ENCODE peak calls at places on chromosomes 13 and 19, in four cellular contexts. One of them, this sample, is unnamed.

GRCh38 chr13:46389457-46389856 is 2.4 kb upstream of the RUBCNL start:
- DNase-seq in H9: no peak
- DNase-seq in fibroblast of lung: no peak
- DNase-seq in ovary: no peak
- DNase-seq in this sample: peak

GRCh38 chr13:57704031-57704430 is 72.5 kb downstream of the PCDH17 start:
- DNase-seq in H9: no peak
- DNase-seq in fibroblast of lung: no peak
- DNase-seq in ovary: no peak
- DNase-seq in this sample: no peak

GRCh38 chr19:23071087-23071511 is 45.7 kb upstream of the ZNF730 start:
- DNase-seq in H9: peak
- DNase-seq in fibroblast of lung: peak
- DNase-seq in ovary: peak
- DNase-seq in this sample: peak

GRCh38 chr19:6097911-6098310 is 12.4 kb downstream of the RFX2 start:
- DNase-seq in H9: no peak
- DNase-seq in fibroblast of lung: no peak
- DNase-seq in ovary: no peak
- DNase-seq in this sample: no peak

GRCh38 chr13:59119475-59119874 is 1044.3 kb downstream of the DIAPH3 start:
- DNase-seq in H9: no peak
- DNase-seq in fibroblast of lung: peak
- DNase-seq in ovary: no peak
- DNase-seq in this sample: no peak

GRCh38 chr19:8216357-8216756 is 7.2 kb downstream of the CERS4 start:
- DNase-seq in H9: no peak
- DNase-seq in fibroblast of lung: no peak
- DNase-seq in ovary: no peak
- DNase-seq in this sample: no peak

GRCh38 chr13:74528751-74529513 is 394.7 kb upstream of the KLF12 start:
- DNase-seq in H9: no peak
- DNase-seq in fibroblast of lung: no peak
- DNase-seq in ovary: no peak
- DNase-seq in this sample: no peak

GRCh38 chr13:87344176-87344575 is 327.0 kb upstream of the SLITRK5 start:
- DNase-seq in H9: no peak
- DNase-seq in fibroblast of lung: peak
- DNase-seq in ovary: no peak
- DNase-seq in this sample: no peak

GRCh38 chr19:14347999-14348889 is 33.0 kb upstream of the ADGRE5 start:
- DNase-seq in H9: peak
- DNase-seq in fibroblast of lung: peak
- DNase-seq in ovary: peak
- DNase-seq in this sample: peak

GRCh38 chr19:51726049-51726448 is 2.3 kb upstream of the HAS1 start:
- DNase-seq in H9: peak
- DNase-seq in fibroblast of lung: peak
- DNase-seq in ovary: peak
- DNase-seq in this sample: no peak

GRCh38 chr19:36371886-36372285 is 7.1 kb downstream of the ZFP14 start:
- DNase-seq in H9: no peak
- DNase-seq in fibroblast of lung: no peak
- DNase-seq in ovary: no peak
- DNase-seq in this sample: no peak

GRCh38 chr19:49591731-49592485 is 926 bp downstream of the PRR12 start:
- DNase-seq in H9: peak
- DNase-seq in fibroblast of lung: peak
- DNase-seq in ovary: peak
- DNase-seq in this sample: peak

GRCh38 chr19:29942404-29943261 is 594 bp downstream of the URI1 start:
- DNase-seq in H9: peak
- DNase-seq in fibroblast of lung: peak
- DNase-seq in ovary: peak
- DNase-seq in this sample: peak

GRCh38 chr19:41584931-41585330 is 9.0 kb downstream of the CEACAM21 start:
- DNase-seq in H9: no peak
- DNase-seq in fibroblast of lung: no peak
- DNase-seq in ovary: no peak
- DNase-seq in this sample: no peak

GRCh38 chr19:48683349-48683748 is 10.5 kb upstream of the NTN5 start:
- DNase-seq in H9: no peak
- DNase-seq in fibroblast of lung: peak
- DNase-seq in ovary: peak
- DNase-seq in this sample: no peak

GRCh38 chr13:50130686-50131051 is 115.4 kb downstream of the KCNRG start:
- DNase-seq in H9: peak
- DNase-seq in fibroblast of lung: no peak
- DNase-seq in ovary: no peak
- DNase-seq in this sample: peak

GRCh38 chr19:10855879-10856522 is 7.8 kb downstream of the C19orf38 start:
- DNase-seq in H9: peak
- DNase-seq in fibroblast of lung: no peak
- DNase-seq in ovary: no peak
- DNase-seq in this sample: no peak

GRCh38 chr13:113317031-113317430 is 20.0 kb downstream of the LAMP1 start:
- DNase-seq in H9: no peak
- DNase-seq in fibroblast of lung: no peak
- DNase-seq in ovary: no peak
- DNase-seq in this sample: no peak

GRCh38 chr13:114146173-114146572 is 13.8 kb upstream of the RASA3 start:
- DNase-seq in H9: no peak
- DNase-seq in fibroblast of lung: no peak
- DNase-seq in ovary: no peak
- DNase-seq in this sample: no peak

GRCh38 chr19:45469835-45470146 is 2.0 kb downstream of the FOSB start:
- DNase-seq in H9: no peak
- DNase-seq in fibroblast of lung: no peak
- DNase-seq in ovary: no peak
- DNase-seq in this sample: peak

GRCh38 chr13:110361365-110361911 is 54.4 kb downstream of the COL4A2 start:
- DNase-seq in H9: no peak
- DNase-seq in fibroblast of lung: peak
- DNase-seq in ovary: peak
- DNase-seq in this sample: no peak

GRCh38 chr19:19320362-19321142 is at the start of the genes MAU2 and SUGP1:
- DNase-seq in H9: peak
- DNase-seq in fibroblast of lung: peak
- DNase-seq in ovary: peak
- DNase-seq in this sample: peak
- TF ChIP-seq CTCF in H9: no peak
- TF ChIP-seq CTCF in fibroblast of lung: no peak
- TF ChIP-seq CTCF in ovary: peak
- TF ChIP-seq CTCF in this sample: no peak

GRCh38 chr13:30807392-30807791 is 72.0 kb downstream of the ALOX5AP start:
- DNase-seq in H9: no peak
- DNase-seq in fibroblast of lung: no peak
- DNase-seq in ovary: no peak
- DNase-seq in this sample: no peak

GRCh38 chr13:30810261-30810701 is 74.9 kb downstream of the ALOX5AP start:
- DNase-seq in H9: no peak
- DNase-seq in fibroblast of lung: no peak
- DNase-seq in ovary: no peak
- DNase-seq in this sample: no peak

GRCh38 chr13:30806784-30807183 is 71.4 kb downstream of the ALOX5AP start:
- DNase-seq in H9: no peak
- DNase-seq in fibroblast of lung: peak
- DNase-seq in ovary: no peak
- DNase-seq in this sample: no peak

GRCh38 chr13:30809787-30810186 is 74.4 kb downstream of the ALOX5AP start:
- DNase-seq in H9: no peak
- DNase-seq in fibroblast of lung: no peak
- DNase-seq in ovary: no peak
- DNase-seq in this sample: no peak

GRCh38 chr13:30808600-30808999 is 73.3 kb downstream of the ALOX5AP start:
- DNase-seq in H9: no peak
- DNase-seq in fibroblast of lung: no peak
- DNase-seq in ovary: no peak
- DNase-seq in this sample: no peak
- TF ChIP-seq CTCF in H9: no peak
- TF ChIP-seq CTCF in fibroblast of lung: no peak
- TF ChIP-seq CTCF in ovary: no peak
- TF ChIP-seq CTCF in this sample: no peak

GRCh38 chr13:111897178-111897845 is 169.6 kb upstream of the SOX1 start:
- DNase-seq in H9: peak
- DNase-seq in fibroblast of lung: no peak
- DNase-seq in ovary: no peak
- DNase-seq in this sample: peak

GRCh38 chr13:111895896-111896821 is 170.8 kb upstream of the SOX1 start:
- DNase-seq in H9: peak
- DNase-seq in fibroblast of lung: no peak
- DNase-seq in ovary: no peak
- DNase-seq in this sample: no peak

GRCh38 chr13:111893607-111894443 is 173.1 kb upstream of the SOX1 start:
- DNase-seq in H9: peak
- DNase-seq in fibroblast of lung: no peak
- DNase-seq in ovary: no peak
- DNase-seq in this sample: no peak

GRCh38 chr13:111897846-111898215 is 169.1 kb upstream of the SOX1 start:
- DNase-seq in H9: peak
- DNase-seq in fibroblast of lung: no peak
- DNase-seq in ovary: no peak
- DNase-seq in this sample: no peak

DNA sequence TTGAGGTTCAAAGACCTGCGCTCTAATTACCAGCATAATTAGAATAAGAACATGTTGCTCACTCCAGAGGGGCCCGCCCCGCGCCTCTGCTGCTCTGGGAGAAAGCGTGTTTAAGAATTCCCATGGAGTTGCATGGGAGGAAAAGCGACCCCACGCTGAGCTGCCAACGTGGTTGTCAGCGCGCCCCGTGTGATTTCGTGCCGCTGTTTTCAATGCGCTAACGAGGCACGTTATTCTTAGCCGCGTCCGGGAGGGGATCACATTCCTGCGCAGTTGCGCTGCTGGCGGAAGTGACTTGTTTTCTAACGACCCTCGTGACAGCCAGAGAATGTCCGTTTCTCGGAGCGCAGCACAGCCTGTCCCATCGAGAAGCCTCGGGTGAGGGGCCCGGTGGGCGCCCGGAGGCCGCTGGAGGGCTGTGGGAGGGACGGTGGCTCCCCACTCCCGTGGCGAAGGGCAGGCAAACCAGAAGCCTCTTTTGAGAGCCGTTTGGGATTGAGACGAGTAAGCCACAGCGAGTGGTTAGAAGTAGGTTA is 173.8 kb upstream of the SOX1 start:
- DNase-seq in H9: peak
- DNase-seq in fibroblast of lung: no peak
- DNase-seq in ovary: no peak
- DNase-seq in this sample: no peak
- TF ChIP-seq CTCF in H9: no peak
- TF ChIP-seq CTCF in fibroblast of lung: no peak
- TF ChIP-seq CTCF in ovary: no peak
- TF ChIP-seq CTCF in this sample: no peak

GRCh38 chr13:30572859-30573275 is 44.9 kb upstream of the USPL1 start:
- DNase-seq in H9: no peak
- DNase-seq in fibroblast of lung: peak
- DNase-seq in ovary: no peak
- DNase-seq in this sample: peak
- TF ChIP-seq CTCF in H9: no peak
- TF ChIP-seq CTCF in fibroblast of lung: peak
- TF ChIP-seq CTCF in ovary: no peak
- TF ChIP-seq CTCF in this sample: no peak